ENCODE peak calls at places on chromosomes 1 and 21, in four cellular contexts. S, G, H and B are unnamed samples.

GRCh38 chr1:48471103-48471502 is 901 bp downstream of the SPATA6 start:
- DNase-seq in G (no peak), H (no peak), S (no peak), B (no peak)

GRCh38 chr1:208089971-208090755 is 154.0 kb downstream of the PLXNA2 start:
- DNase-seq in G (no peak), H (no peak), S (no peak), B (no peak)

GRCh38 chr1:55375617-55376258 is 160.6 kb upstream of the USP24 start:
- DNase-seq in H (peak; percentile 34), S (peak; percentile 42), G (peak; percentile 55), B (peak; percentile 83)

GRCh38 chr1:244187310-244187709 is 136.2 kb downstream of the ZBTB18 start:
- DNase-seq in G (no peak), H (no peak), S (no peak), B (no peak)

GRCh38 chr21:31714741-31715365 is 17.1 kb downstream of the SCAF4 start:
- DNase-seq in G (no peak), S (no peak), H (no peak), B (no peak)

GRCh38 chr1:40976952-40977690 is 2.4 kb upstream of the CTPS1 start:
- DNase-seq in G (no peak), S (no peak), H (no peak), B (no peak)

GRCh38 chr1:65097081-65097480 is 50.9 kb upstream of the AK4 start:
- DNase-seq in S (no peak), H (no peak), G (no peak), B (no peak)

GRCh38 chr1:46303872-46304326 is 401 bp downstream of the UQCRH start:
- DNase-seq in G (no peak), H (no peak), S (no peak), B (no peak)

GRCh38 chr1:202964755-202965440 is 2.2 kb downstream of the CYB5R1 start:
- DNase-seq in S (no peak), G (no peak), H (no peak), B (no peak)

GRCh38 chr1:96372881-96373280 is 348.7 kb upstream of the PTBP2 start:
- DNase-seq in G (no peak), S (no peak), H (no peak), B (no peak)

GRCh38 chr1:244102471-244102870 is 51.4 kb downstream of the ZBTB18 start:
- DNase-seq in G (no peak), H (no peak), S (no peak), B (no peak)

GRCh38 chr1:107220036-107220435 is 79.2 kb downstream of the NTNG1 start:
- DNase-seq in G (no peak), H (no peak), S (no peak), B (no peak)

GRCh38 chr1:43238104-43238503 is 31.7 kb upstream of the TMEM125 start:
- DNase-seq in H (peak; percentile 81), S (peak; percentile 79), G (peak; percentile 74), B (peak; percentile 64)

GRCh38 chr1:33849206-33849605 is 14.7 kb upstream of the HMGB4 start:
- DNase-seq in S (no peak), H (no peak), G (no peak), B (no peak)

GRCh38 chr1:212656730-212657129 is 42.9 kb downstream of the BATF3 start:
- DNase-seq in H (no peak), G (no peak), S (no peak), B (no peak)
- TF ChIP-seq ELF4 in H (no peak), G (no peak), S (no peak), B (no peak)

GRCh38 chr1:21834666-21835065 is 22.6 kb downstream of the LDLRAD2 start:
- DNase-seq in G (no peak), H (no peak), S (no peak), B (no peak)

GRCh38 chr1:21837476-21837875 is 25.4 kb downstream of the LDLRAD2 start:
- DNase-seq in H (no peak), S (no peak), G (no peak), B (no peak)

GRCh38 chr1:21836729-21837128 is 24.7 kb downstream of the LDLRAD2 start:
- DNase-seq in S (no peak), H (no peak), G (no peak), B (no peak)

GRCh38 chr1:21834094-21834493 is 22.0 kb downstream of the LDLRAD2 start:
- DNase-seq in G (no peak), S (no peak), H (peak; percentile 24), B (no peak)

DNA sequence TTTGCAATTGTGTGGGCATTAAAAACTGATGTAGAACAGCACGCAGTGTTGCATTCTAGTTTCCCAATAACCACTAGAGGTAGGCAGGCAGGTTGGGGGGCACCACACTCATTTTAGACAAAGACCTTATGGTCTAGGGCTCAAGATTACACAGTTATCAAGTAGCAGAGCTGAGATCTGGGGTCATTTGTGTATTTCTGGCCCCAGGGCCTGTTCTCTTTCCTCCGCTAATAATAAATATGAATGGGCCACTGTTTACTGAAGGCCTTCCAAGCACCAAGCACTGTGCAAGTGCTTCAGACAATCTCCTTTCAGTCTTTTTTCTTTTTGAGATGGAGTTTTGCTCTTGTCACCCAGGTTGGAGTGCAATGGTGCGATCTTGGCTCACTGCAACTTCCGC is 23.9 kb downstream of the LDLRAD2 start:
- DNase-seq in S (no peak), H (no peak), G (no peak), B (no peak)
- TF ChIP-seq ELF4 in S (no peak), H (no peak), G (no peak), B (no peak)

GRCh38 chr1:99538618-99538956 is 107.3 kb upstream of the PALMD start:
- DNase-seq in S (no peak), G (no peak), H (no peak), B (no peak)
- TF ChIP-seq ELF4 in S (no peak), G (no peak), H (no peak), B (no peak)

GRCh38 chr1:30378991-30379581 is 344.3 kb downstream of the MATN1 start:
- DNase-seq in G (no peak), H (peak; percentile 18), S (no peak), B (no peak)
- TF ChIP-seq ELF4 in G (no peak), H (no peak), S (no peak), B (no peak)

GRCh38 chr1:197235355-197235754 is 32.7 kb upstream of the CRB1 start:
- DNase-seq in G (no peak), S (no peak), H (no peak), B (no peak)

GRCh38 chr1:197234581-197234980 is 33.5 kb upstream of the CRB1 start:
- DNase-seq in G (no peak), H (no peak), S (no peak), B (no peak)
- TF ChIP-seq ELF4 in G (no peak), H (no peak), S (no peak), B (no peak)

GRCh38 chr21:41171210-41171609 is 3.2 kb downstream of the BACE2 start:
- DNase-seq in G (no peak), S (no peak), H (no peak), B (no peak)
- TF ChIP-seq ELF4 in G (no peak), S (no peak), H (no peak), B (no peak)

GRCh38 chr1:101259744-101260148 is 22.9 kb downstream of the S1PR1 start:
- DNase-seq in G (no peak), S (no peak), H (no peak), B (no peak)
- TF ChIP-seq ELF4 in G (no peak), S (no peak), H (no peak), B (no peak)

DNA sequence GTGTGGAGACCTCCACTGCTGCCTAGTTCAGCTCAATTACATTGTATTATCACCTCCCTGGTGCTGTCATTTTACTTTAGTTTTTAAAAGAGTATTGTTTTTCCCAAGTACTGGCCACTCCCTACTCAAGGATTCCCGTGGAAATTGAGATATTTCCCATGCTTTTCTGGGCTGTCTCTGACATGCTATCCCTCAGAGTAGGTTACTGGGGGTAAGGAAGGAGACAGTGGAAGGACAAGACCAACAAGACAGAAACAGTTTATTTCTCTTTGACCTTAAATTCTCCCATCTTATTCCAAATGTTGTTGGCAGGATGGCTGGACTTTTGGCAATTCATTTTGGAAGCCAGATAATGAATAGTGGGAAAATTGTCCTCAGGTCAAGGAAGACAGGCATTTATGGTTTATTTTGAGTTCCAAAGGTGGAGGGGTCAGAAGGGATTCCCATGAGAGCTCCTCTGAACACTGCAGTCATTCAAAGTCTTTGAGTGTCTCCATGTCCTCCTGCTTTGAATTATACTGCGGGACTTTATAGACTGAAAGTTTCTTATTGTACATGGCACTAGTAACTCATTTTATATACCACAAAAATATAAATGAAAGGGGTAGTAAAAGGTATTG is 20.3 kb downstream of the RGS5 start:
- DNase-seq in G (no peak), H (no peak), S (no peak), B (no peak)
- TF ChIP-seq ELF4 in G (no peak), H (no peak), S (no peak), B (no peak)

GRCh38 chr1:6106321-6106731 is 60.6 kb downstream of the KCNAB2 start:
- DNase-seq in H (no peak), S (no peak), G (no peak), B (no peak)
- TF ChIP-seq ELF4 in H (no peak), S (no peak), G (no peak), B (no peak)